ENCODE peak calls at places on chromosomes 5 and 9, in nine cellular contexts. B, V, S, A, P, E, J, L and Z are unnamed samples.
A peak's percentile ranks its signal among the peaks of the same experiment; 100 is the strongest.

GRCh38 chr5:1437452-1437851 is 7.8 kb downstream of the SLC6A3 start:
- DNase-seq in S (no peak), A (peak; percentile 4), V (no peak), J (peak; percentile 57), L (peak; percentile 70), E (no peak), B (no peak), P (peak; percentile 86), Z (peak; percentile 96)

GRCh38 chr9:21994526-21994995 is at the start of gene CDKN2B-AS1:
- DNase-seq in L (peak; percentile 74), E (peak; percentile 12), S (no peak), P (peak; percentile 69), V (peak; percentile 48), J (no peak), A (no peak), B (no peak), Z (peak; percentile 87)

GRCh38 chr9:126860077-126860756 is at the start of gene ZBTB34:
- DNase-seq in S (no peak), J (peak; percentile 52), L (peak; percentile 85), V (peak; percentile 65), E (peak; percentile 80), A (no peak), B (no peak), P (peak; percentile 95), Z (peak; percentile 80)

GRCh38 chr9:88777498-88778312 is 213.6 kb upstream of the S1PR3 start:
- DNase-seq in S (no peak), A (no peak), J (peak; percentile 38), B (no peak), P (no peak), E (no peak), V (peak; percentile 62), L (no peak), Z (no peak)

GRCh38 chr5:55324815-55325418 is 17.1 kb downstream of the MTREX start:
- DNase-seq in E (no peak), S (no peak), L (no peak), B (no peak), J (peak; percentile 53), P (no peak), V (no peak), A (no peak), Z (peak; percentile 62)

GRCh38 chr5:32559411-32559810 is 25.9 kb upstream of the SUB1 start:
- DNase-seq in V (no peak), S (no peak), E (no peak), A (no peak), J (no peak), B (no peak), L (no peak), P (no peak), Z (peak; percentile 6)

GRCh38 chr5:52783226-52783959 is 4.3 kb upstream of the ITGA1 start:
- DNase-seq in A (peak; percentile 56), L (no peak), B (no peak), V (no peak), J (peak; percentile 85), E (no peak), P (no peak), S (peak; percentile 42), Z (no peak)

GRCh38 chr5:65907138-65907537 is 19.2 kb upstream of the ERBIN start:
- DNase-seq in J (peak; percentile 55), P (no peak), E (no peak), V (no peak), S (no peak), B (no peak), L (no peak), A (no peak), Z (peak; percentile 13)

GRCh38 chr5:124043456-124043855 is 531.5 kb downstream of the CSNK1G3 start:
- DNase-seq in E (no peak), V (no peak), B (no peak), P (peak; percentile 4), L (no peak), A (no peak), J (peak; percentile 24), S (no peak), Z (peak; percentile 70)

GRCh38 chr5:459562-460412 is 16.8 kb downstream of the EXOC3 start:
- DNase-seq in A (no peak), L (peak; percentile 15), E (no peak), V (peak; percentile 16), B (no peak), P (no peak), J (no peak), S (no peak), Z (no peak)

GRCh38 chr5:171633776-171634470 is 151.7 kb upstream of the SMIM23 start:
- DNase-seq in E (no peak), B (no peak), V (no peak), S (no peak), J (no peak), P (no peak), L (no peak), A (no peak), Z (peak; percentile 47)

GRCh38 chr9:130441031-130441430 is 3.7 kb upstream of the ASS1 start:
- DNase-seq in S (no peak), E (no peak), J (no peak), P (no peak), A (no peak), L (no peak), V (no peak), B (no peak), Z (no peak)

GRCh38 chr9:127904518-127904887 is 5.1 kb upstream of the ST6GALNAC6 start:
- DNase-seq in P (peak; percentile 78), B (no peak), E (no peak), J (no peak), A (no peak), S (no peak), L (no peak), V (peak; percentile 52), Z (no peak)

GRCh38 chr5:113090336-113091106 is 113.9 kb downstream of the DCP2 start:
- DNase-seq in A (no peak), J (peak; percentile 5), S (no peak), E (no peak), L (no peak), P (no peak), B (no peak), V (no peak), Z (no peak)

GRCh38 chr5:72818866-72819534 is 2.5 kb downstream of the TNPO1 start:
- DNase-seq in V (peak; percentile 60), L (peak; percentile 78), J (peak; percentile 85), A (peak; percentile 33), E (no peak), P (peak; percentile 64), B (no peak), S (no peak), Z (peak; percentile 88)

GRCh38 chr9:133347515-133347984 is 381 bp downstream of the MED22 start:
- DNase-seq in P (peak; percentile 91), V (peak; percentile 54), J (peak; percentile 33), B (no peak), A (no peak), S (no peak), L (peak; percentile 73), E (peak; percentile 45), Z (peak; percentile 73)

GRCh38 chr5:1085391-1085790 is 26.5 kb downstream of the SLC12A7 start:
- DNase-seq in A (no peak), L (no peak), E (no peak), V (no peak), P (no peak), S (no peak), B (no peak), J (no peak), Z (no peak)

GRCh38 chr9:31272456-31273295 is 1111.8 kb upstream of the ACO1 start:
- DNase-seq in L (no peak), S (no peak), J (peak; percentile 44), B (no peak), A (peak; percentile 87), E (no peak), P (no peak), V (no peak), Z (peak; percentile 55)

GRCh38 chr9:68653141-68653595 is 51.9 kb upstream of the PIP5K1B start:
- DNase-seq in A (no peak), E (no peak), B (no peak), J (no peak), V (no peak), L (no peak), P (no peak), S (no peak), Z (no peak)

GRCh38 chr9:131954299-131954698 is 125.4 kb downstream of the MED27 start:
- DNase-seq in E (no peak), B (no peak), L (no peak), P (no peak), J (peak; percentile 13), A (no peak), S (no peak), V (no peak), Z (peak; percentile 44)

GRCh38 chr5:190366-191035 is 794 bp upstream of the LRRC14B start:
- DNase-seq in E (no peak), A (no peak), L (peak; percentile 25), S (no peak), V (no peak), P (peak; percentile 62), B (no peak), J (no peak), Z (peak; percentile 71)

GRCh38 chr5:73654171-73654811 is 28.3 kb downstream of the ARHGEF28 start:
- DNase-seq in A (peak; percentile 100), V (no peak), J (peak; percentile 63), B (no peak), P (no peak), S (no peak), E (no peak), L (no peak), Z (peak; percentile 51)

GRCh38 chr5:86526811-86527348 is 90.9 kb upstream of the COX7C start:
- DNase-seq in V (no peak), P (no peak), B (no peak), J (no peak), S (no peak), E (no peak), A (no peak), L (peak; percentile 72), Z (no peak)

GRCh38 chr9:86020731-86021130 is 78.6 kb downstream of the GOLM1 start:
- DNase-seq in P (no peak), B (no peak), S (no peak), J (no peak), A (no peak), V (no peak), L (no peak), E (no peak), Z (no peak)

GRCh38 chr5:372556-372910 is 51.0 kb downstream of the AHRR start:
- DNase-seq in A (no peak), L (peak; percentile 39), V (no peak), E (no peak), J (no peak), P (peak; percentile 54), S (no peak), B (no peak), Z (peak; percentile 92)

GRCh38 chr5:145554399-145554798 is 280.7 kb downstream of the PRELID2 start:
- DNase-seq in A (peak; percentile 50), E (no peak), V (no peak), S (peak; percentile 35), L (no peak), J (peak; percentile 74), B (no peak), P (no peak), Z (no peak)

GRCh38 chr5:170292509-170292908 is 5.1 kb downstream of the LCP2 start:
- DNase-seq in A (no peak), J (no peak), P (no peak), B (no peak), S (no peak), E (no peak), V (no peak), L (no peak), Z (no peak)

GRCh38 chr9:81461196-81461595 is 228.2 kb downstream of the TLE1 start:
- DNase-seq in E (no peak), B (no peak), S (no peak), V (no peak), L (no peak), A (no peak), J (no peak), P (no peak), Z (no peak)

GRCh38 chr9:104258289-104259045 is 164.4 kb downstream of the SMC2 start:
- DNase-seq in S (no peak), J (no peak), E (no peak), A (no peak), B (no peak), L (no peak), P (no peak), V (no peak), Z (no peak)

GRCh38 chr5:4230905-4231561 is 635.4 kb downstream of the IRX1 start:
- DNase-seq in B (no peak), L (no peak), E (no peak), J (no peak), V (no peak), P (peak; percentile 43), A (no peak), S (no peak), Z (no peak)

GRCh38 chr5:62720036-62720441 is 141.4 kb downstream of the LRRC70 start:
- DNase-seq in J (peak; percentile 34), E (no peak), P (peak; percentile 52), V (no peak), L (no peak), A (peak; percentile 7), B (no peak), S (no peak), Z (peak; percentile 88)